ENCODE peak calls at places on chromosomes 1 and 21, in ten cellular contexts. M is HCT116; F is small intestine; R is IMR-90; C is PC-3; T is Panc1; J is uterus; N is CD8-positive, alpha-beta memory T cell; L is ascending aorta; Z is heart right ventricle. K is an unnamed sample.

GRCh38 chr1:56446531-56447098 is 132.7 kb downstream of the PLPP3 start:
- DNase-seq in M (no peak), T (no peak), L (no peak), C (peak; percentile 8), J (peak; percentile 79), Z (peak; percentile 46), N (no peak), R (peak; percentile 55), F (no peak), K (no peak)

GRCh38 chr1:180530501-180530900 is 28.1 kb upstream of the ACBD6 start:
- DNase-seq in C (peak; percentile 72), Z (peak; percentile 39), L (no peak), M (no peak), F (peak; percentile 61), N (no peak), J (peak; percentile 27), T (no peak), R (peak; percentile 94), K (no peak)

GRCh38 chr1:40757084-40757483 is 26.5 kb upstream of the KCNQ4 start:
- DNase-seq in L (no peak), Z (no peak), R (no peak), F (no peak), J (no peak), C (no peak), N (no peak), M (no peak), T (no peak), K (no peak)

GRCh38 chr1:102002057-102002456 is 5.3 kb upstream of the OLFM3 start:
- DNase-seq in M (no peak), C (no peak), N (no peak), F (no peak), J (no peak), Z (no peak), T (no peak), L (no peak), R (no peak), K (no peak)

GRCh38 chr21:45532826-45533730 is 9.2 kb downstream of the SLC19A1 start:
- DNase-seq in J (no peak), F (peak; percentile 91), L (no peak), C (no peak), T (no peak), R (no peak), M (no peak), Z (no peak), N (no peak), K (no peak)

GRCh38 chr1:87146986-87147385 is 181.7 kb upstream of the LMO4 start:
- DNase-seq in T (no peak), F (no peak), M (no peak), C (no peak), L (no peak), N (no peak), R (no peak), Z (no peak), J (no peak), K (no peak)

GRCh38 chr1:21384620-21385019 is 55.3 kb upstream of the NBPF3 start:
- DNase-seq in L (no peak), C (no peak), Z (no peak), M (no peak), F (peak; percentile 46), T (no peak), R (no peak), N (no peak), J (no peak), K (no peak)

GRCh38 chr1:117664314-117664713 is 58.5 kb downstream of the TENT5C start:
- DNase-seq in F (peak; percentile 65), M (no peak), N (peak; percentile 86), R (no peak), C (no peak), T (no peak), L (no peak), J (no peak), Z (no peak), K (no peak)

GRCh38 chr1:36471830-36472641 is 7.9 kb upstream of the MRPS15 start:
- DNase-seq in L (no peak), Z (no peak), R (no peak), N (no peak), T (no peak), C (no peak), M (no peak), F (no peak), J (no peak), K (no peak)

GRCh38 chr1:36466370-36467026 is 2.3 kb upstream of the MRPS15 start:
- DNase-seq in Z (no peak), N (no peak), L (no peak), T (no peak), M (no peak), C (no peak), R (no peak), J (no peak), F (no peak), K (no peak)

GRCh38 chr1:36467708-36468455 is 3.7 kb upstream of the MRPS15 start:
- DNase-seq in Z (no peak), M (no peak), N (no peak), L (no peak), T (no peak), J (no peak), C (no peak), R (no peak), F (no peak), K (no peak)

GRCh38 chr1:36467027-36467410 is 2.8 kb upstream of the MRPS15 start:
- DNase-seq in Z (no peak), C (no peak), T (no peak), J (no peak), N (no peak), R (no peak), L (no peak), F (no peak), M (no peak), K (no peak)

GRCh38 chr1:36469163-36469562 is 5.0 kb upstream of the MRPS15 start:
- DNase-seq in J (no peak), C (no peak), Z (no peak), R (no peak), F (no peak), M (no peak), L (no peak), N (no peak), T (no peak), K (no peak)
- H3K36me3 ChIP-seq in J (no peaks in the 10 kb centered on the region), C (no peaks in the 10 kb centered on the region), Z (no peaks in the 10 kb centered on the region), R (no peaks in the 10 kb centered on the region), F (no peaks in the 10 kb centered on the region), M (no peaks in the 10 kb centered on the region), L (no peaks in the 10 kb centered on the region), N (no peaks in the 10 kb centered on the region), T (no peaks in the 10 kb centered on the region), K (no peaks in the 10 kb centered on the region)

DNA sequence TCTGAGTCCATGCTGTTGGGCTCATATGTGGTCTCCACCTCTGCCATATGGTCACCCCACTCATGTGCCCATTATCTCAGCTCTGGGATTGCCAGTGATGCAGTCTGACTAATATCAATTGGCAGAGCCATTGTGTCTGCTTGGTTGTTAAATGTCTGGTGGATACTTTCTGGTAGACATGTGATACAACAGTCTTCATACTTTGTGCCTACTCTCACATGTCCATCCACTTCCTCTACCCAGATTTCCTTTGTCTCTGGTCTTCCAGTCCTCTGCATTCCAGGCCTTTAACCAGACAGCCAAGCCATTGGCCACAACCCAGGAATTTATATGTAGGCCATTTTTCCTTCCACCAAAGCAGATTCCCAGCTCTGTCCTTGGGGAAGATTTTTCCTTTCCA is 30.8 kb upstream of the DIPK1A start:
- DNase-seq in M (no peak), F (no peak), R (peak; percentile 6), C (no peak), T (no peak), L (no peak), N (no peak), J (no peak), Z (no peak), K (no peak)
- H3K27ac ChIP-seq in M (no peak overlapping the region), F (no peak overlapping the region), R (no peak overlapping the region), C (no peak overlapping the region), T (no peak overlapping the region), L (no peak overlapping the region), N (no peak overlapping the region), J (no peak overlapping the region), Z (no peak overlapping the region), K (no peak overlapping the region)

GRCh38 chr1:33441088-33441745 is 10.3 kb upstream of the PHC2 start:
- DNase-seq in F (no peak), N (no peak), C (no peak), Z (no peak), L (no peak), M (no peak), J (no peak), R (no peak), T (no peak), K (no peak)

GRCh38 chr1:33436557-33437296 is 5.8 kb upstream of the PHC2 start:
- DNase-seq in C (no peak), F (no peak), T (no peak), Z (no peak), N (no peak), R (peak; percentile 28), L (no peak), J (no peak), M (peak; percentile 63), K (no peak)

GRCh38 chr1:33442141-33442540 is 11.2 kb upstream of the PHC2 start:
- DNase-seq in J (no peak), F (no peak), R (peak; percentile 37), N (no peak), C (peak; percentile 45), M (no peak), T (no peak), Z (no peak), L (no peak), K (no peak)

GRCh38 chr1:33438364-33439145 is 7.7 kb upstream of the PHC2 start:
- DNase-seq in F (no peak), M (no peak), T (no peak), R (no peak), C (no peak), Z (no peak), N (no peak), L (no peak), J (no peak), K (no peak)

DNA sequence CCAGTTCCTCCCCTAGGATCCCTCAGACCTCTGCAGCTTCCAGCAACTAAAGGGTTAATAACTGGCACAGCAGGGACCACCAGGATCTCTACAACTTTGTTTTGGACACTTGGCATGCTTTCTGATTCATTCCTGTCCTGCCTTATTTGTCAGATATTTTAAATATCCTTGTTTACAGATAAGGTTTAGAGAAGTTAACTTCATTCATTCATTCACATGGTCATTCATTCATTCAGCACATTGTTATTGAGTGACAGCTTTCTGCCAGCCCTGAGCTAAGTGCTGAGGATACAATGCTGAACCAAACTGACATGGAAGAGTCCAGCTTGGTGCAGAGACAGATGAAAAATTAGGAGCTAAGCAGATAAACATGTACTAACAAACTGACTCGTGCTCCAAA is 8.8 kb upstream of the PHC2 start:
- DNase-seq in T (no peak), F (no peak), L (no peak), Z (no peak), J (no peak), R (no peak), C (no peak), M (no peak), N (no peak), K (no peak)
- H3K4me1 ChIP-seq in T (no peaks in the 10 kb centered on the region), F (no peaks in the 10 kb centered on the region), L (no peaks in the 10 kb centered on the region), Z (peaks cover 15% of the 10 kb centered on the region), J (no peaks in the 10 kb centered on the region), R (peaks cover 14% of the 10 kb centered on the region), C (peaks cover 45% of the 10 kb centered on the region), M (peaks cover 72% of the 10 kb centered on the region), N (no peaks in the 10 kb centered on the region), K (no peaks in the 10 kb centered on the region)

GRCh38 chr1:36344395-36344680 is 20.9 kb upstream of the EVA1B start:
- DNase-seq in M (no peak), L (no peak), C (no peak), J (no peak), T (no peak), N (no peak), F (no peak), R (no peak), Z (no peak), K (no peak)

GRCh38 chr1:36346741-36347370 is 23.4 kb upstream of the EVA1B start:
- DNase-seq in C (no peak), F (no peak), T (no peak), R (no peak), J (no peak), Z (no peak), N (no peak), L (no peak), M (no peak), K (no peak)

GRCh38 chr1:36342426-36343185 is 19.2 kb upstream of the EVA1B start:
- DNase-seq in M (no peak), R (peak; percentile 67), L (no peak), T (peak; percentile 39), J (peak; percentile 40), F (peak; percentile 36), N (peak; percentile 63), Z (peak; percentile 39), C (peak; percentile 87), K (no peak)

GRCh38 chr1:36343651-36344394 is 20.4 kb upstream of the EVA1B start:
- DNase-seq in M (no peak), L (no peak), R (no peak), F (no peak), N (no peak), Z (no peak), J (no peak), T (no peak), C (no peak), K (no peak)

GRCh38 chr1:36345353-36345752 is 21.9 kb upstream of the EVA1B start:
- DNase-seq in N (no peak), F (no peak), T (no peak), R (no peak), L (no peak), M (no peak), Z (no peak), C (no peak), J (no peak), K (no peak)
- H3K36me3 ChIP-seq in N (peaks cover 14% of the 10 kb centered on the region), F (peaks cover 40% of the 10 kb centered on the region), T (peaks cover 2% of the 10 kb centered on the region), R (peaks cover 70% of the 10 kb centered on the region), L (peaks cover 64% of the 10 kb centered on the region), M (peaks cover 16% of the 10 kb centered on the region), Z (peaks cover 93% of the 10 kb centered on the region), C (peaks cover 31% of the 10 kb centered on the region), J (no peaks in the 10 kb centered on the region), K (peaks cover 21% of the 10 kb centered on the region)

K was measured in iPS DF 6.9.